ENCODE peak calls at places on chromosome 5, in five cellular contexts. K is ovary, R is glutamatergic neuron, L is fibroblast of the conjunctiva, F is endothelial cell. D is an unnamed sample.
A peak's percentile ranks its signal among the peaks of the same experiment; 100 is the strongest.

GRCh38 chr5:163578652-163579051 is 73.2 kb downstream of the MAT2B start:
- DNase-seq in K (no peak), R (no peak), L (no peak), F (no peak), D (no peak)

GRCh38 chr5:887947-888640 is 4.5 kb downstream of the BRD9 start:
- DNase-seq in K (no peak), R (no peak), L (peak; percentile 43), F (no peak), D (no peak)

GRCh38 chr5:122779451-122779850 is 4.6 kb downstream of the SNX2 start:
- DNase-seq in K (no peak), R (no peak), L (no peak), F (no peak), D (no peak)

GRCh38 chr5:68830499-68830898 is 263.3 kb upstream of the SLC30A5 start:
- DNase-seq in K (no peak), R (no peak), L (no peak), F (no peak), D (no peak)

GRCh38 chr5:175887463-175887862 is 16.1 kb downstream of the CPLX2 start:
- DNase-seq in K (no peak), R (no peak), L (no peak), F (no peak), D (no peak)

GRCh38 chr5:109529520-109529919 is 119.7 kb upstream of the PJA2 start:
- DNase-seq in K (no peak), R (no peak), L (peak; percentile 49), F (no peak), D (no peak)

GRCh38 chr5:82334856-82335255 is 56.7 kb upstream of the RPS23 start:
- DNase-seq in K (no peak), R (no peak), L (no peak), F (no peak), D (no peak)

GRCh38 chr5:14218897-14219573 is 75.9 kb downstream of the TRIO start:
- DNase-seq in K (no peak), R (no peak), L (no peak), F (no peak), D (no peak)

GRCh38 chr5:3886521-3887461 is 291.2 kb downstream of the IRX1 start:
- DNase-seq in K (no peak), R (no peak), L (no peak), F (no peak), D (no peak)

GRCh38 chr5:145915970-145916638 is 20.3 kb upstream of the SH3RF2 start:
- DNase-seq in K (no peak), R (no peak), L (no peak), F (no peak), D (no peak)

GRCh38 chr5:111252799-111253564 is 28.8 kb downstream of the CAMK4 start:
- DNase-seq in K (no peak), R (peak; percentile 57), L (no peak), F (no peak), D (no peak)

GRCh38 chr5:84536797-84537196 is 152.1 kb upstream of the EDIL3 start:
- DNase-seq in K (no peak), R (no peak), L (no peak), F (no peak), D (no peak)

GRCh38 chr5:95670568-95670967 is 12.2 kb downstream of the SPATA9 start:
- DNase-seq in K (no peak), R (no peak), L (no peak), F (no peak), D (no peak)

GRCh38 chr5:58255970-58256369 is 203.9 kb downstream of the PLK2 start:
- DNase-seq in K (no peak), R (no peak), L (no peak), F (no peak), D (no peak)

GRCh38 chr5:167952278-167952990 is 339.0 kb upstream of the WWC1 start:
- DNase-seq in K (no peak), R (no peak), L (no peak), F (no peak), D (no peak)

GRCh38 chr5:8340739-8341344 is 471.9 kb downstream of the MTRR start:
- DNase-seq in K (no peak), R (no peak), L (peak; percentile 3), F (no peak), D (no peak)

GRCh38 chr5:63686938-63687337 is 275.3 kb downstream of the HTR1A start:
- DNase-seq in K (no peak), R (no peak), L (no peak), F (no peak), D (no peak)

GRCh38 chr5:126918624-126918957 is 111.8 kb downstream of the MARCHF3 start:
- DNase-seq in K (no peak), R (no peak), L (no peak), F (no peak), D (no peak)

GRCh38 chr5:171595801-171596231 is 176.4 kb downstream of the FGF18 start:
- DNase-seq in K (no peak), R (no peak), L (peak; percentile 84), F (no peak), D (no peak)

GRCh38 chr5:43561346-43561745 is 4.5 kb upstream of the PAIP1 start:
- DNase-seq in K (no peak), R (no peak), L (no peak), F (no peak), D (no peak)

GRCh38 chr5:175654346-175654745 is 3.5 kb upstream of the HRH2 start:
- DNase-seq in K (no peak), R (no peak), L (no peak), F (no peak), D (no peak)

GRCh38 chr5:32173394-32174010 is 617 bp downstream of the GOLPH3 start:
- DNase-seq in K (peak; percentile 73), R (peak; percentile 50), L (peak; percentile 63), F (peak; percentile 22), D (peak; percentile 12)

GRCh38 chr5:71828641-71829040 is 109.6 kb downstream of the CARTPT start:
- DNase-seq in K (no peak), R (no peak), L (no peak), F (no peak), D (no peak)

GRCh38 chr5:109345699-109346098 is 64.1 kb downstream of the PJA2 start:
- DNase-seq in K (no peak), R (no peak), L (no peak), F (no peak), D (no peak)

GRCh38 chr5:39367711-39368110 is 3.4 kb upstream of the C9 start:
- DNase-seq in K (no peak), R (no peak), L (no peak), F (no peak), D (no peak)

GRCh38 chr5:95080026-95080425 is 204.9 kb downstream of the MCTP1 start:
- DNase-seq in K (no peak), R (no peak), L (no peak), F (no peak), D (no peak)

GRCh38 chr5:127785098-127785927 is 82.1 kb downstream of the CCDC192 start:
- DNase-seq in K (no peak), R (no peak), L (peak; percentile 24), F (no peak), D (no peak)

GRCh38 chr5:158463971-158464370 is 605.0 kb upstream of the CLINT1 start:
- DNase-seq in K (peak; percentile 38), R (no peak), L (peak; percentile 72), F (no peak), D (no peak)

GRCh38 chr5:86795659-86796058 is 177.9 kb downstream of the COX7C start:
- DNase-seq in K (no peak), R (no peak), L (no peak), F (no peak), D (no peak)

GRCh38 chr5:179495906-179496455 is 54.4 kb upstream of the RUFY1 start:
- DNase-seq in K (no peak), R (no peak), L (no peak), F (no peak), D (no peak)

GRCh38 chr5:94433393-94434149 is 184.8 kb downstream of the KIAA0825 start:
- DNase-seq in K (no peak), R (no peak), L (peak; percentile 81), F (no peak), D (no peak)

GRCh38 chr5:131769337-131769736 is 27.5 kb downstream of the FNIP1 start:
- DNase-seq in K (no peak), R (no peak), L (no peak), F (no peak), D (no peak)

GRCh38 chr5:109451161-109451560 is 41.4 kb upstream of the PJA2 start:
- DNase-seq in K (no peak), R (no peak), L (no peak), F (no peak), D (no peak)